ENCODE peak calls at places on chromosomes 13 and 19, in five cellular contexts. One of them, this sample, is unnamed.

GRCh38 chr13:44307255-44307654 is 66.4 kb upstream of the SERP2 start:
- DNase-seq in progenitor cell of endocrine pancreas: no peak
- DNase-seq in A549: peak
- DNase-seq in BJ: no peak
- DNase-seq in SK-MEL-5: peak
- DNase-seq in this sample: no peak

GRCh38 chr19:1251233-1251502 is 2.8 kb downstream of the MIDN start:
- DNase-seq in progenitor cell of endocrine pancreas: no peak
- DNase-seq in A549: peak
- DNase-seq in BJ: no peak
- DNase-seq in SK-MEL-5: peak
- DNase-seq in this sample: no peak

GRCh38 chr19:18520848-18521691 is 800 bp downstream of the ELL start:
- DNase-seq in progenitor cell of endocrine pancreas: no peak
- DNase-seq in A549: no peak
- DNase-seq in BJ: no peak
- DNase-seq in SK-MEL-5: no peak
- DNase-seq in this sample: no peak

GRCh38 chr13:31862828-31863227 is 123.5 kb downstream of the RXFP2 start:
- DNase-seq in progenitor cell of endocrine pancreas: no peak
- DNase-seq in A549: no peak
- DNase-seq in BJ: no peak
- DNase-seq in SK-MEL-5: no peak
- DNase-seq in this sample: no peak

GRCh38 chr13:41782086-41782485 is 178.8 kb downstream of the VWA8 start:
- DNase-seq in progenitor cell of endocrine pancreas: no peak
- DNase-seq in A549: no peak
- DNase-seq in BJ: no peak
- DNase-seq in SK-MEL-5: peak
- DNase-seq in this sample: no peak

GRCh38 chr13:49213539-49213938 is 6.6 kb upstream of the MLNR start:
- DNase-seq in progenitor cell of endocrine pancreas: no peak
- DNase-seq in A549: no peak
- DNase-seq in BJ: no peak
- DNase-seq in SK-MEL-5: no peak
- DNase-seq in this sample: no peak

GRCh38 chr19:5030136-5030820 is 61.4 kb downstream of the KDM4B start:
- DNase-seq in progenitor cell of endocrine pancreas: no peak
- DNase-seq in A549: no peak
- DNase-seq in BJ: no peak
- DNase-seq in SK-MEL-5: no peak
- DNase-seq in this sample: no peak

GRCh38 chr19:33175886-33176669 is 18.1 kb upstream of the LRP3 start:
- DNase-seq in progenitor cell of endocrine pancreas: peak
- DNase-seq in A549: peak
- DNase-seq in BJ: no peak
- DNase-seq in SK-MEL-5: peak
- DNase-seq in this sample: no peak

GRCh38 chr19:30824809-30825208 is 452.6 kb downstream of the ZNF536 start:
- DNase-seq in progenitor cell of endocrine pancreas: no peak
- DNase-seq in A549: no peak
- DNase-seq in BJ: no peak
- DNase-seq in SK-MEL-5: no peak
- DNase-seq in this sample: no peak

GRCh38 chr19:4673726-4674125 is 3.6 kb upstream of the MYDGF start:
- DNase-seq in progenitor cell of endocrine pancreas: no peak
- DNase-seq in A549: no peak
- DNase-seq in BJ: no peak
- DNase-seq in SK-MEL-5: no peak
- DNase-seq in this sample: no peak

GRCh38 chr13:35475960-35476943 is at the start of gene MAB21L1:
- DNase-seq in progenitor cell of endocrine pancreas: no peak
- DNase-seq in A549: no peak
- DNase-seq in BJ: peak
- DNase-seq in SK-MEL-5: peak
- DNase-seq in this sample: peak

GRCh38 chr13:42984691-42985090 is 7.3 kb downstream of the EPSTI1 start:
- DNase-seq in progenitor cell of endocrine pancreas: no peak
- DNase-seq in A549: no peak
- DNase-seq in BJ: no peak
- DNase-seq in SK-MEL-5: no peak
- DNase-seq in this sample: no peak

GRCh38 chr13:113413178-113413897 is 40.0 kb downstream of the ADPRHL1 start:
- DNase-seq in progenitor cell of endocrine pancreas: no peak
- DNase-seq in A549: no peak
- DNase-seq in BJ: no peak
- DNase-seq in SK-MEL-5: no peak
- DNase-seq in this sample: no peak